ENCODE peak calls at places on chromosome 5, in ten cellular contexts. G is heart left ventricle, F is sigmoid colon, U is stomach, B is esophagus squamous epithelium, H is kidney epithelial cell, R is right lobe of liver, D is breast epithelium, M is right atrium auricular region, P is gastrocnemius medialis. Z is an unnamed sample. For H3K27me3, the result is how much of the 10 kb centered on the place peaks cover.

GRCh38 chr5:61330341-61330878 is 1.6 kb upstream of the ZSWIM6 start:
- DNase-seq in G (no peak), F (peak), U (no peak), B (no peak), H (no peak), R (peak), D (no peak), M (no peak), P (no peak), Z (peak)

GRCh38 chr5:61534481-61535267 is 202.6 kb downstream of the ZSWIM6 start:
- DNase-seq in G (no peak), F (no peak), U (no peak), B (no peak), H (no peak), R (no peak), D (no peak), M (no peak), P (no peak), Z (no peak)

GRCh38 chr5:163041254-163041653 is 396.1 kb upstream of the CCNG1 start:
- DNase-seq in G (no peak), F (no peak), U (no peak), B (no peak), H (no peak), R (no peak), D (no peak), M (no peak), P (no peak), Z (no peak)

GRCh38 chr5:132060501-132061161 is at the start of gene IL3:
- DNase-seq in G (peak), F (peak), U (no peak), B (no peak), H (no peak), R (peak), D (no peak), M (peak), P (no peak), Z (no peak)

GRCh38 chr5:67028371-67028770 is 168.2 kb downstream of the CD180 start:
- DNase-seq in G (no peak), F (no peak), U (no peak), B (no peak), H (no peak), R (no peak), D (no peak), M (no peak), P (no peak), Z (no peak)

GRCh38 chr5:57862471-57863282 is 380.1 kb upstream of the ACTBL2 start:
- DNase-seq in G (no peak), F (no peak), U (no peak), B (no peak), H (no peak), R (no peak), D (peak), M (no peak), P (no peak), Z (peak)

GRCh38 chr5:142484821-142485387 is 160.1 kb upstream of the SPRY4 start:
- DNase-seq in G (no peak), F (no peak), U (no peak), B (no peak), H (no peak), R (no peak), D (no peak), M (no peak), P (no peak), Z (no peak)

GRCh38 chr5:129410488-129410887 is 49.6 kb upstream of the ADAMTS19 start:
- DNase-seq in G (no peak), F (no peak), U (no peak), B (no peak), H (no peak), R (no peak), D (no peak), M (no peak), P (no peak), Z (no peak)

GRCh38 chr5:31463341-31463740 is 68.6 kb downstream of the DROSHA start:
- DNase-seq in G (no peak), F (no peak), U (no peak), B (no peak), H (no peak), R (no peak), D (no peak), M (no peak), P (no peak), Z (no peak)

GRCh38 chr5:17907094-17907493 is 272.8 kb downstream of the TAF11L14 start:
- DNase-seq in G (no peak), F (no peak), U (no peak), B (no peak), H (no peak), R (no peak), D (no peak), M (no peak), P (no peak), Z (no peak)

GRCh38 chr5:121962347-121962670 is 534 bp downstream of the SRFBP1 start:
- DNase-seq in G (no peak), F (no peak), U (no peak), B (no peak), H (no peak), R (no peak), D (no peak), M (no peak), P (no peak), Z (peak)

GRCh38 chr5:68817696-68818695 is 275.8 kb upstream of the SLC30A5 start:
- DNase-seq in G (no peak), F (no peak), U (no peak), B (no peak), H (no peak), R (no peak), D (peak), M (no peak), P (no peak), Z (no peak)

GRCh38 chr5:170745481-170746061 is 38.0 kb upstream of the GABRP start:
- DNase-seq in G (peak), F (no peak), U (peak), B (no peak), H (peak), R (peak), D (peak), M (peak), P (no peak), Z (no peak)

GRCh38 chr5:149445739-149446369 is 66.8 kb upstream of the IL17B start:
- DNase-seq in G (peak), F (peak), U (no peak), B (no peak), H (peak), R (no peak), D (no peak), M (no peak), P (no peak), Z (peak)

GRCh38 chr5:150261231-150261630 is 28.3 kb downstream of the CAMK2A start:
- DNase-seq in G (no peak), F (no peak), U (no peak), B (no peak), H (no peak), R (no peak), D (no peak), M (no peak), P (no peak), Z (peak)

GRCh38 chr5:150723845-150724244 is 23.0 kb upstream of the RBM22 start:
- DNase-seq in G (no peak), F (no peak), U (no peak), B (no peak), H (no peak), R (no peak), D (no peak), M (no peak), P (no peak), Z (peak)

GRCh38 chr5:68086857-68087256 is 128.7 kb upstream of the PIK3R1 start:
- DNase-seq in G (peak), F (peak), U (no peak), B (no peak), H (no peak), R (no peak), D (no peak), M (no peak), P (peak), Z (no peak)

GRCh38 chr5:82162568-82162967 is 115.6 kb downstream of the RPS23 start:
- DNase-seq in G (no peak), F (no peak), U (no peak), B (no peak), H (no peak), R (no peak), D (no peak), M (no peak), P (no peak), Z (no peak)

GRCh38 chr5:35651002-35651756 is 33.5 kb downstream of the SPEF2 start:
- DNase-seq in G (no peak), F (no peak), U (peak), B (no peak), H (no peak), R (peak), D (no peak), M (no peak), P (no peak), Z (peak)

GRCh38 chr5:132877938-132878337 is 4.5 kb downstream of the LEAP2 start:
- DNase-seq in G (peak), F (no peak), U (peak), B (no peak), H (no peak), R (peak), D (no peak), M (no peak), P (peak), Z (no peak)

GRCh38 chr5:86500947-86501346 is 116.8 kb upstream of the COX7C start:
- DNase-seq in G (no peak), F (no peak), U (no peak), B (no peak), H (no peak), R (no peak), D (no peak), M (no peak), P (no peak), Z (no peak)

GRCh38 chr5:93322970-93323369 is 258.0 kb downstream of the NR2F1-AS1 start:
- DNase-seq in G (no peak), F (no peak), U (no peak), B (no peak), H (no peak), R (no peak), D (no peak), M (no peak), P (no peak), Z (no peak)

GRCh38 chr5:143662020-143662419 is 149.9 kb upstream of the HMHB1 start:
- DNase-seq in G (no peak), F (no peak), U (no peak), B (no peak), H (no peak), R (no peak), D (no peak), M (no peak), P (no peak), Z (peak)

GRCh38 chr5:133969654-133970324 is 1.4 kb upstream of the C5orf15 start:
- DNase-seq in G (no peak), F (no peak), U (no peak), B (no peak), H (peak), R (no peak), D (no peak), M (no peak), P (no peak), Z (peak)

GRCh38 chr5:113276001-113276400 is 158.8 kb downstream of the TSSK1B start:
- DNase-seq in G (no peak), F (no peak), U (no peak), B (no peak), H (no peak), R (no peak), D (no peak), M (no peak), P (no peak), Z (no peak)

GRCh38 chr5:100790170-100790665 is 112.9 kb downstream of the ST8SIA4 start:
- DNase-seq in G (no peak), F (no peak), U (no peak), B (no peak), H (no peak), R (no peak), D (no peak), M (no peak), P (no peak), Z (no peak)
- TF ChIP-seq CTCF in G (no peak), F (no peak), U (no peak), B (no peak), H (peak), R (no peak), D (no peak), M (peak), P (no peak), Z (no peak)

GRCh38 chr5:181059297-181060230 is 19.5 kb downstream of the BTNL9 start:
- DNase-seq in G (no peak), F (no peak), U (no peak), B (no peak), H (no peak), R (no peak), D (no peak), M (peak), P (no peak), Z (no peak)
- H3K27me3 ChIP-seq in G (half or more), F (half or more), U (under half), B (under half), H (under half), R (under half), D (under half), M (under half), P (half or more), Z (under half)

GRCh38 chr5:118520771-118521415 is 467.5 kb downstream of the DTWD2 start:
- DNase-seq in G (no peak), F (no peak), U (no peak), B (no peak), H (no peak), R (no peak), D (no peak), M (no peak), P (no peak), Z (no peak)
- TF ChIP-seq CTCF in G (no peak), F (no peak), U (no peak), B (no peak), H (no peak), R (no peak), D (no peak), M (no peak), P (no peak), Z (no peak)

GRCh38 chr5:139911425-139912120 is 116.0 kb downstream of the PSD2 start:
- DNase-seq in G (no peak), F (peak), U (no peak), B (no peak), H (no peak), R (no peak), D (no peak), M (peak), P (no peak), Z (peak)
- H3K27me3 ChIP-seq in G (under half), F (under half), U (under half), B (under half), H (under half), R (under half), D (under half), M (under half), P (under half), Z (under half)

GRCh38 chr5:158063052-158063451 is 204.1 kb upstream of the CLINT1 start:
- DNase-seq in G (no peak), F (no peak), U (no peak), B (no peak), H (no peak), R (no peak), D (no peak), M (no peak), P (no peak), Z (no peak)

GRCh38 chr5:158056426-158056825 is 197.5 kb upstream of the CLINT1 start:
- DNase-seq in G (no peak), F (no peak), U (no peak), B (no peak), H (no peak), R (no peak), D (no peak), M (no peak), P (no peak), Z (peak)

GRCh38 chr5:158061451-158061850 is 202.5 kb upstream of the CLINT1 start:
- DNase-seq in G (no peak), F (no peak), U (no peak), B (no peak), H (no peak), R (no peak), D (no peak), M (no peak), P (no peak), Z (no peak)

GRCh38 chr5:158058208-158058607 is 199.3 kb upstream of the CLINT1 start:
- DNase-seq in G (no peak), F (no peak), U (no peak), B (no peak), H (no peak), R (no peak), D (no peak), M (no peak), P (no peak), Z (peak)

GRCh38 chr5:158060216-158060615 is 201.3 kb upstream of the CLINT1 start:
- DNase-seq in G (no peak), F (no peak), U (no peak), B (no peak), H (no peak), R (no peak), D (no peak), M (no peak), P (no peak), Z (peak)
- TF ChIP-seq CTCF in G (no peak), F (no peak), U (no peak), B (no peak), H (no peak), R (no peak), D (no peak), M (no peak), P (no peak), Z (no peak)

GRCh38 chr5:180670586-180671359 is 21.4 kb upstream of the FLT4 start:
- DNase-seq in G (peak), F (no peak), U (peak), B (no peak), H (peak), R (no peak), D (peak), M (no peak), P (no peak), Z (peak)

GRCh38 chr5:180675036-180675635 is 25.7 kb upstream of the FLT4 start:
- DNase-seq in G (no peak), F (no peak), U (no peak), B (no peak), H (no peak), R (no peak), D (no peak), M (no peak), P (no peak), Z (no peak)

GRCh38 chr5:180670157-180670556 is 20.8 kb upstream of the FLT4 start:
- DNase-seq in G (no peak), F (no peak), U (no peak), B (no peak), H (no peak), R (no peak), D (no peak), M (no peak), P (no peak), Z (no peak)

GRCh38 chr5:180669661-180670060 is 20.3 kb upstream of the FLT4 start:
- DNase-seq in G (no peak), F (no peak), U (no peak), B (no peak), H (no peak), R (no peak), D (no peak), M (no peak), P (no peak), Z (no peak)

GRCh38 chr5:180673371-180674252 is 24.2 kb upstream of the FLT4 start:
- DNase-seq in G (no peak), F (no peak), U (no peak), B (no peak), H (no peak), R (no peak), D (no peak), M (no peak), P (no peak), Z (no peak)
- H3K27me3 ChIP-seq in G (under half), F (under half), U (under half), B (under half), H (under half), R (under half), D (under half), M (under half), P (under half), Z (under half)